ENCODE peak calls at places on chromosomes 13 and 19, in seven cellular contexts. N, S, A, D, H, M and J are unnamed samples.

GRCh38 chr19:15358918-15359317 is 20.7 kb downstream of the AKAP8 start:
- DNase-seq in N (no peak), S (no peak), A (no peak), D (no peak), H (no peak), M (no peak), J (no peak)

GRCh38 chr13:32116210-32116609 is 84.6 kb downstream of the FRY start:
- DNase-seq in N (no peak), S (no peak), A (no peak), D (no peak), H (peak; percentile 68), M (no peak), J (no peak)

GRCh38 chr13:99981115-99982020 is at the start of gene ZIC2:
- DNase-seq in N (no peak), S (no peak), A (no peak), D (no peak), H (peak; percentile 34), M (no peak), J (no peak)

GRCh38 chr19:5204212-5204611 is 136.4 kb downstream of the PTPRS start:
- DNase-seq in N (no peak), S (no peak), A (no peak), D (no peak), H (no peak), M (no peak), J (no peak)

GRCh38 chr19:7333198-7334118 is 15.3 kb upstream of the ARHGEF18 start:
- DNase-seq in N (no peak), S (peak; percentile 59), A (no peak), D (peak; percentile 91), H (peak; percentile 39), M (no peak), J (no peak)

GRCh38 chr19:43743059-43743458 is 11.7 kb downstream of the SMG9 start:
- DNase-seq in N (no peak), S (no peak), A (no peak), D (no peak), H (peak; percentile 81), M (no peak), J (no peak)

GRCh38 chr19:56838930-56839664 is 1.4 kb downstream of the PEG3 start:
- DNase-seq in N (peak; percentile 88), S (peak; percentile 99), A (peak; percentile 88), D (peak; percentile 99), H (peak; percentile 97), M (peak; percentile 93), J (peak; percentile 88)

GRCh38 chr13:49652691-49653305 is 24.5 kb downstream of the ARL11 start:
- DNase-seq in N (peak; percentile 44), S (no peak), A (peak; percentile 72), D (peak; percentile 60), H (peak; percentile 39), M (peak; percentile 37), J (no peak)

GRCh38 chr13:41917641-41918040 is 43.3 kb downstream of the VWA8 start:
- DNase-seq in N (no peak), S (no peak), A (no peak), D (no peak), H (peak; percentile 74), M (no peak), J (no peak)

GRCh38 chr13:41915096-41915495 is 45.8 kb downstream of the VWA8 start:
- DNase-seq in N (no peak), S (no peak), A (no peak), D (no peak), H (no peak), M (no peak), J (no peak)

GRCh38 chr13:41916173-41916954 is 44.5 kb downstream of the VWA8 start:
- DNase-seq in N (no peak), S (no peak), A (no peak), D (no peak), H (peak; percentile 82), M (no peak), J (no peak)

GRCh38 chr13:41919031-41919740 is 41.7 kb downstream of the VWA8 start:
- DNase-seq in N (no peak), S (no peak), A (peak; percentile 31), D (no peak), H (no peak), M (no peak), J (no peak)

DNA sequence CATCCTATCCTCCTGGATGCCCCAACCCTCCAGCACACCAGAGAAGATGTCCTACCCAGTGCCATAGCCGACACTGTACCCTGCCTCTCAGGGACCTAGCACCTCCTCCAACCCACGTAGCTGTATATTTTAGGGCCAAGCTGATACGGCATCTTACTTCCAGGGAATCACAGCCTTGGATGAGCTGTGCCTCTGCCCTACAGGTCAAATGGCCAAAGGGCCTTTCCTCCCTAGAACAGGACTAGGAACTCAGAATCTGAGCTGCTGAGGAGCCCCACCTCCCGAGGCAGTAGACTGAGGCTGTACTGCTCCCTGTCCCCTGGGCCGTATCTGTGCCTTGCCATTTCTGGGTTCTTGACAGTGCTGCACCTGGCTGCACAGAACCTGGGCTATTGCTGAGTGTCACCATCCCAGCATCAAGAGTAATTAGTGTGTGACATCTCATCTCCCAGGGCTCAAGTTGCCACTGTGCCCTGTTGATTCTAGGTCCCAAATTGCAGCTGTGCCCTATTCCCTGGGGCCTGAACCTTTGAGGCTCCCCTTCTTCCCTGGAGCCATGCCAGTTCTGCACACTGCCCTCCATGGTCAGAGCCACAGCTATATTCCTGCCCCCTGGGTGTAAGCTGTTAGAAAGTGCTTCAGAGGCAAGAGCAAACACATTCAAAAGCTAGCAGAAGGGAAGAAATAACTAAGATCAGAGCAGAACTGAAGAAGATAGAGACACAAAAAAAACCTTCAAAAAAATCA is 41.0 kb downstream of the VWA8 start:
- DNase-seq in N (no peak), S (no peak), A (no peak), D (no peak), H (no peak), M (no peak), J (no peak)
- H3K4me1 ChIP-seq in N (no peaks in the 10 kb centered on the region), S (peaks cover 48% of the 10 kb centered on the region), A (peaks cover 52% of the 10 kb centered on the region), D (no peaks in the 10 kb centered on the region), H (peaks cover 25% of the 10 kb centered on the region), M (no peaks in the 10 kb centered on the region), J (peaks cover 8% of the 10 kb centered on the region)

DNA sequence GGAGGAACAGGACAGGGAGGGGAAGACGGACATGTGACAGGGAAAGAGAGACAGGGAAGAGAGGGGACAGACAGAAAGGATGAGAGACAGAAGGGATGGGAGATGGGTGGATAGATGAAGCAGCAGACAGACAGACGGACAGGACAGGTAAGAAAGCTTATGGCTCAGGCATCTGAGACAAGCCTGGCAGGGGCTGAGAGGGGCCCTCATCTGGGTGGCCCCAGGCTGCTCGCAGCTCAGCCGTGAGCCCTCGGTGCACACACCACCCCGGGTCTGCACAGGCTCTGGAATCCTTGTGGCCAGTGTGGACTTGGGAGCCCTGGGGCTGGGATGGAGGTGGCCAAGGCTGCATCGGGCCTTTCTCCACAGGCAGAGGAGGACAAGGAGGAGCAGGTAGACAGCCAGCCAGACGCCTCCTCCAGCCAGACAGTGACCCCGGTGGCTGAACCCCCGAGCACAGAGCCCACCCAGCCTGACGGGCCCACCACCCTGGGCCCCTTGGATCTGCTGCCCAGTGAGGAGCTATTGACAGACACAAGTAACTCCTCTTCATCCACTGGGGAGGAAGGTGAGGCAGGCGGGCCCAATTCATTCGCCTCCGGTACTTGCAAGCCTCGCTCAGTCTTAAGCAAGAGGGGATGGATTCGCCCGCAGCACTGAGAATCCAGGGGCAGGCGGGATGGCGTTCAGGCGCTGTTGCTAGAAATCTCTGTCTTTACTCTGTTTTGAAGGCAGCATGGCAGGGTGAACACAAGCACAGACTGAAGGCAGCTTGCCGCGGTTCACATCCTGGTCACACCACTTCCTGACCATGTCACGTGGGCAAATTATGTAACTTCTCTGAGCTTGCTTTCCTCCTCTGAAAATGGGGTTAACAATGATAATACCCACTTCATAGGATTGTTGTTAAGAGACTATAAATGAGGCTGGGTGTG is 14.0 kb downstream of the GRAMD1A start:
- DNase-seq in N (no peak), S (no peak), A (no peak), D (no peak), H (peak; percentile 38), M (peak; percentile 14), J (no peak)
- H3K4me1 ChIP-seq in N (no peaks in the 10 kb centered on the region), S (peaks cover 27% of the 10 kb centered on the region), A (peaks cover 6% of the 10 kb centered on the region), D (peaks cover 9% of the 10 kb centered on the region), H (peaks cover 6% of the 10 kb centered on the region), M (peaks cover 4% of the 10 kb centered on the region), J (peaks cover 7% of the 10 kb centered on the region)

GRCh38 chr19:35977446-35978222 is 17.4 kb upstream of the SDHAF1 start:
- DNase-seq in N (no peak), S (no peak), A (no peak), D (no peak), H (no peak), M (no peak), J (no peak)

GRCh38 chr19:35975608-35976214 is 19.3 kb upstream of the SDHAF1 start:
- DNase-seq in N (no peak), S (no peak), A (no peak), D (no peak), H (peak; percentile 38), M (no peak), J (no peak)

GRCh38 chr19:35983177-35983576 is 11.8 kb upstream of the SDHAF1 start:
- DNase-seq in N (no peak), S (no peak), A (no peak), D (no peak), H (no peak), M (no peak), J (no peak)

GRCh38 chr19:35978271-35978670 is 16.7 kb upstream of the SDHAF1 start:
- DNase-seq in N (no peak), S (no peak), A (no peak), D (no peak), H (no peak), M (no peak), J (no peak)

DNA sequence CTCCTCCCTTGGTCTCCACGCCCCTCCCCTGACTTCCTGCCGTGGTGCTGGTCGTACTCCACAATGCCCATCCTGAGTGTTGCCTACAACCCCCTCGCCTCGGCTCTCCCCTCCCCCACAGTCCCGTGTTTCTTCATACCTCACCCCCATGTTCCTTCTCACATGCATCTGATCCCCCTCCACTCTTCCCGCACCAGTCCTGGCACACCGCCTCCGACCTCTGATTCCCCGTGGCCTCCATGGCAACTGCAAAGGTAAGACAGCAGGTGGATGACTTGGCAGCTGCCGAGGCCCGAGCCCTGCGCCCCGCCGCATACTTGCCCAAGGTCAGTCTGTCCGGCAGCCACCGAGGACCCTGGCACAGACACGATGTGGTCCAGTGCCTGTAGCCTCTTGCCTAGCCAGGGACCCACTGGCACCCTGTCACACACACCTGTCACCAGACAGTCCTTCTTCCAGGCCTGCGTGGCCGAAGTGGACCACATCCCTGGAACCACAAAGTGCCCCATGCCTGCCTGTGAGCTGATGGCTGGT is 16.1 kb upstream of the SDHAF1 start:
- DNase-seq in N (no peak), S (no peak), A (no peak), D (no peak), H (no peak), M (no peak), J (no peak)
- H3K4me1 ChIP-seq in N (no peaks in the 10 kb centered on the region), S (no peaks in the 10 kb centered on the region), A (no peaks in the 10 kb centered on the region), D (no peaks in the 10 kb centered on the region), H (no peaks in the 10 kb centered on the region), M (no peaks in the 10 kb centered on the region), J (no peaks in the 10 kb centered on the region)

DNA sequence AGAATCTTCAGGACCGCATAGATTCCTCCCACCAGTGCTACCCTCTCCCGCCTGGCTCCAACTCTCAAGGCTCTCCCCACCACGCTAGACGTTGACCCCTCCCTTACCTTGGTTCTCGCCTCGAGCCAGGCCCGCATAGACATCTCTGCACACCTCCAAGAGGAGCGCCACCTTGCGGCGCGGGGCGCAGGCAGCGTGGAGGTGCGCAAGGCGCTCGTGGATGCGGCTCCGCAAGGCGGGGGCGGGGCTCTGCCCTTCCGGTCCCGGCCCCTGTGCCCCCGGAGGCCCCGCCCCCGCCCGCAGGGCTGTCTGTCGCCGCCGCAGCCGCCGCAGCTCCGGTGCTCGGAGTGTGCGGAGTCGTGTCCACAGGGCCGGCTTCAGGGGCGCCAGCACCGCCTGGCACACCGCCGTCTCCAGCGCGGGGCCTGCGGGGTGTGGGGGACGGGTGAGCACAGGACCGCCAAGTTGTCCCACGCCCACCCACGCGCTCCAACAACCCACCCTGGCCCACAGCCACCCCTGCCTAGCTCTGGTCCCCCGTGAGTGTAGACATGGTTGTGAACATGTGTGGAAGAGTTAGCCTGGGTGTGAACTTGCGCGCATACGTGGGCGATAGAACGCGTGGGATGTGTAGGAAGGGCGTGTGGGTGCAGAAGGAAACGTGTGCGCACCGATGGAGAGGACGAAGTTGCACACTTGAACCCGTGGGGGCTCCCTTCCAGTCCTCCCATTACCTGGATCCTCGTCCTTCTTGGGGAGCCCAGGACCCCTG is 8.1 kb downstream of the RINL start:
- DNase-seq in N (peak; percentile 74), S (peak; percentile 90), A (peak; percentile 79), D (peak; percentile 87), H (peak; percentile 82), M (peak; percentile 93), J (peak; percentile 82)
- H3K4me1 ChIP-seq in N (no peaks in the 10 kb centered on the region), S (peaks cover 17% of the 10 kb centered on the region), A (no peaks in the 10 kb centered on the region), D (no peaks in the 10 kb centered on the region), H (no peaks in the 10 kb centered on the region), M (peaks cover 3% of the 10 kb centered on the region), J (peaks cover 12% of the 10 kb centered on the region)